ENCODE peak calls at places on chromosomes 13 and 19, in seven cellular contexts. B is small intestine, J is fibroblast of pulmonary artery, A is endodermal cell, S is astrocyte of the spinal cord, W is stomach, X is left ventricle myocardium inferior. Q is an unnamed sample.

GRCh38 chr19:5046339-5047039 is 77.6 kb downstream of the KDM4B start:
- DNase-seq in B (peak), J (no peak), A (no peak), S (peak), W (peak), X (no peak), Q (no peak)

GRCh38 chr19:18733196-18733647 is 49.7 kb downstream of the CRTC1 start:
- DNase-seq in B (no peak), J (peak), A (no peak), S (peak), W (peak), X (peak), Q (no peak)

GRCh38 chr13:86841264-86841663 is 829.9 kb upstream of the SLITRK5 start:
- DNase-seq in B (no peak), J (no peak), A (no peak), S (no peak), W (no peak), X (no peak), Q (no peak)

GRCh38 chr19:42290523-42291436 is 11.2 kb upstream of the PRR19 start:
- DNase-seq in B (no peak), J (no peak), A (peak), S (no peak), W (no peak), X (no peak), Q (peak)

GRCh38 chr13:83221813-83222241 is 660.4 kb downstream of the SLITRK1 start:
- DNase-seq in B (no peak), J (peak), A (no peak), S (peak), W (no peak), X (no peak), Q (no peak)

GRCh38 chr19:58372311-58373133 is 8.3 kb downstream of the ZNF837 start:
- DNase-seq in B (no peak), J (no peak), A (peak), S (no peak), W (no peak), X (peak), Q (no peak)

GRCh38 chr19:19587776-19588175 is 30.7 kb downstream of the PBX4 start:
- DNase-seq in B (no peak), J (no peak), A (no peak), S (no peak), W (no peak), X (no peak), Q (no peak)

GRCh38 chr13:55219538-55219937 is 1921.2 kb upstream of the PRR20A start:
- DNase-seq in B (no peak), J (no peak), A (peak), S (no peak), W (no peak), X (no peak), Q (no peak)

GRCh38 chr13:34886476-34886875 is 55.6 kb upstream of the NBEA start:
- DNase-seq in B (no peak), J (no peak), A (no peak), S (no peak), W (no peak), X (no peak), Q (no peak)

GRCh38 chr13:66675620-66676019 is 554.5 kb downstream of the PCDH9 start:
- DNase-seq in B (no peak), J (peak), A (no peak), S (no peak), W (no peak), X (no peak), Q (no peak)

GRCh38 chr13:66680031-66680430 is 550.1 kb downstream of the PCDH9 start:
- DNase-seq in B (no peak), J (no peak), A (no peak), S (no peak), W (no peak), X (no peak), Q (no peak)
- H3K4me3 ChIP-seq in B (no peak), J (no peak), A (no peak), S (no peak), W (no peak), X (no peak), Q (no peak)

GRCh38 chr19:15276620-15277019 is 44.4 kb upstream of the EPHX3 start:
- DNase-seq in B (no peak), J (no peak), A (no peak), S (no peak), W (no peak), X (no peak), Q (no peak)
- H3K4me3 ChIP-seq in B (no peak), J (no peak), A (no peak), S (no peak), W (no peak), X (no peak), Q (no peak)

GRCh38 chr19:33035461-33035860 is 29.2 kb downstream of the RHPN2 start:
- DNase-seq in B (no peak), J (no peak), A (no peak), S (no peak), W (no peak), X (no peak), Q (no peak)

GRCh38 chr19:33029746-33030303 is 34.9 kb downstream of the RHPN2 start:
- DNase-seq in B (no peak), J (no peak), A (no peak), S (no peak), W (no peak), X (no peak), Q (no peak)

DNA sequence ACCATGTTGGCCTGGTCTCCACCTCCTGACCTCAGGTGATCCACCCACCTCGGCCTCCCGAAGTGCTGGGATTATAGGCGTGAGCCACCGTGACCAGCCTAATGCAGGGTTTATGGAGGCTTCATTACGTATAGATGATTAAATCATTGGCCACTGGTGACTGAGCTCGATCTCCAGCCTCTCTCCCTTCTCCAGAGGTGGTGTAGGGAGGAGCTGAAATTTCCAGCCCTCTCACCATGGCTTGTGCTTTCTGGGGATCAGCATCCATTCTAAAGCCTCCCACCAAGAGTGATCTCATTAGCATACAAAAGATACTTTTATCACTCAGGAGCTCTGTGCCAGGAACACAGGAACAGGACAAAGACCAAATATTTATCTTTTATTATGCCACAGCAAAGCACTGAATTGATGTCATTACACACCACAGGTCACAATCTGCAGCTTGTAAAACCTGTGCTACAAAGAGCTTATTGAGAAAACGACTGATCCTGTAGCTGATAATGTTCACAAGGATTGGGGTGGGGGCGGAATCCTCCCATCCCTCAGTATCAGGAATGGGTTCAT is 32.4 kb downstream of the RHPN2 start:
- DNase-seq in B (peak), J (no peak), A (peak), S (no peak), W (no peak), X (no peak), Q (no peak)
- H3K4me3 ChIP-seq in B (no peak), J (no peak), A (peak), S (no peak), W (no peak), X (no peak), Q (no peak)

DNA sequence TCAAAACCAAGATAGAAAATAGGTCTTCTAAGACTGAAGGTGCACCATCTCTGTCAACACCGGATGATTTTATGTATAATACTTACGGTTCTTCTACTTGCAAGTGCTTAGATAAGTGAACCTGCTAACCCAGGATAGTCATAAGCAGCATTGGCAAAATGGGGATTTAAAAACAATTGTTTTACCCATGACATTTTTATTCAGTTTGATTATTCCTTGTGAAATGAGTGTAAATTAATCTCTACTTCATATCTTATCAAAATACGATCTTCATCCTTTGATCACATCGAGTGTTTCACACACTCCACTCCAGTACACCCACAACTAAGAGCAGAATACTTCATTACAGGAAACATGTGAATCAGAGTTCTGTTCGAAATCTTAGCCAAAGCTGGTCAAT is 23.0 kb upstream of the MTRF1 start:
- DNase-seq in B (no peak), J (no peak), A (no peak), S (no peak), W (no peak), X (no peak), Q (no peak)
- H3K4me3 ChIP-seq in B (no peak), J (no peak), A (no peak), S (no peak), W (no peak), X (no peak), Q (peak)

GRCh38 chr19:50723735-50724521 is 764 bp downstream of the CLEC11A start:
- DNase-seq in B (no peak), J (no peak), A (no peak), S (no peak), W (no peak), X (no peak), Q (no peak)
- H3K4me3 ChIP-seq in B (peak), J (peak), A (peak), S (peak), W (peak), X (peak), Q (peak)

DNA sequence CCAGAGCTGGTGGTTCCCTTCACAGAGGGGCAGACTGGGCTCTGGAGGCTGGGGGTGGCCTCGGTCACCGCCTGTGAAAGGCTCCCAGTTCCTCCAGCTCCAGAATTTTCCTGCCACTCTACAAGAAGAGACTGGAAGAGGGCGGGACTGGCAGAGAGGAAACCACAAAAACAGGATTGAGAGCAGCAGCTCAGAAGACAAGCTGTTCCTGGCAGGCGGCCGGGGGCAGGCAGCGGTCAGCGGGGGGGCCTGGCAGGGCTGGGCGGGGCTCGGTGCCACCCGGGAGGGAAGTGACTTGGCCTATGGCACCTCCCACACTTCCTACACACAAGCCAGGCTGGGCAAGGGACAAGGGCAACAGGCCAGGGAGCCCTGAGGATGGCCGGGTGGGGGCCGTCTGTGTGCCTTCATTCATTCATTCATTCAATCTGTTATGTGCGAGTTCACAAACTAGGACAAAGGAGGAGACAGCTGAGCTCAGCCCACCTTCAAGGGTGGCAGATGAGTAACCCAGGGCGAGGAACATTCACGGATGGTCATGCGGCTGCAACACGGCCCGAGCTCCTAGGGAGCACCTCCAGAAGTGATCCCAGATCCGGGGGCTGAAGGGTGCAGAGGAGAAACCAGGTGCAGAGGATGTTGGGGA is 16.9 kb upstream of the BTBD2 start:
- DNase-seq in B (peak), J (peak), A (peak), S (peak), W (peak), X (peak), Q (no peak)
- H3K4me3 ChIP-seq in B (no peak), J (no peak), A (no peak), S (no peak), W (peak), X (peak), Q (peak)

GRCh38 chr13:111893607-111894443 is 173.1 kb upstream of the SOX1 start:
- DNase-seq in B (no peak), J (no peak), A (peak), S (no peak), W (no peak), X (no peak), Q (no peak)
- H3K4me3 ChIP-seq in B (no peak), J (no peak), A (peak), S (no peak), W (peak), X (peak), Q (no peak)

DNA sequence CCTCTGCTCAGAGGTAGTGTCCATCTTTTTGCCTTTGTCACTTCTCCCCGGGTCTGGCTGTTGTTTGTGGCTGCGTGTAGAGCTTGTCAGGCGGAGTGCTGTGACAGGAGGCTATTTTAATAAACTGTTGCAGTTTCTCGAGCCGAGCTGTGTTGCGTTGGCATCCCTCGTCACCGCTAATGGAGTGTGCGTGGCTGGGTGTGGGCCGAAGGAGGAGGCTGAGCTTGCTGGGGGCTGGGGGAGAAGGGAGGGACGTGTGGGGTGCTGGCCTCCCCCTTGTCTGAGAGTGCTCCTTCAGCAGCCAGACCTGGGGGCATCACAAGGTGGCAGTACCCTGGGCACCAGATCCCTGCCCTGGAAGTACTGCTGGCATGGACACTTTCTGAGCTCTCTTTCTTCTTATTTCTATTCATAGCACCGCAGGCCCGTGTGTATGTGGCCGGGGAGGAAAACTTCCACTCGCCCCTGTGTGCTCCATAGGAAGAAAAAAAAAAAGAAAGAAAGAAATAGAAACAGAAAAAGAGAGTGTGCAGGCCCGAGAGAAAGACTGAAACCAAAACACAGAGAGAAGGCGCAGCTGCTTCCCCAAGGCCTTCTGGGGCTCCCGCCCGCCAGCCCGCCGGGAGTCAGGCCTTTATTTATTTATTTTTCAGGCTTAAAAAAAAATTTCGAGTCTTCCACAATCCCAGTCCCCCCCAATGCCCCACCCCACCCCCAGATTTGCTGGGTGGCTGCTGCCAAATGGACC is 27.0 kb downstream of the NFIX start:
- DNase-seq in B (peak), J (no peak), A (no peak), S (no peak), W (no peak), X (peak), Q (no peak)
- H3K4me3 ChIP-seq in B (peak), J (peak), A (no peak), S (peak), W (peak), X (peak), Q (no peak)